ENCODE peak calls at places on chromosomes 5 and 9, in nine cellular contexts. One of them, this sample, is unnamed.

GRCh38 chr9:132877818-132878694 is at the start of gene AK8:
- DNase-seq in testis: peak; percentile 78
- DNase-seq in suprapubic skin: peak; percentile 80
- DNase-seq in H1: peak; percentile 90
- DNase-seq in tibial nerve: peak; percentile 43
- DNase-seq in Peyer's patch: peak; percentile 84
- DNase-seq in adrenal gland: peak; percentile 72
- DNase-seq in uterus: peak; percentile 56
- DNase-seq in esophagus muscularis mucosa: no peak
- DNase-seq in this sample: peak; percentile 78

GRCh38 chr9:126722922-126723806 is 81.7 kb upstream of the ZBTB43 start:
- DNase-seq in testis: peak; percentile 50
- DNase-seq in suprapubic skin: no peak
- DNase-seq in H1: peak; percentile 60
- DNase-seq in tibial nerve: peak; percentile 7
- DNase-seq in Peyer's patch: peak; percentile 63
- DNase-seq in adrenal gland: peak; percentile 67
- DNase-seq in uterus: peak; percentile 42
- DNase-seq in esophagus muscularis mucosa: peak; percentile 93
- DNase-seq in this sample: no peak

GRCh38 chr9:120856700-120857099 is 14.0 kb upstream of the PSMD5 start:
- DNase-seq in testis: no peak
- DNase-seq in suprapubic skin: no peak
- DNase-seq in H1: no peak
- DNase-seq in tibial nerve: no peak
- DNase-seq in Peyer's patch: peak; percentile 74
- DNase-seq in adrenal gland: no peak
- DNase-seq in uterus: no peak
- DNase-seq in esophagus muscularis mucosa: no peak
- DNase-seq in this sample: no peak

GRCh38 chr5:61280205-61280604 is 51.9 kb upstream of the ZSWIM6 start:
- DNase-seq in testis: no peak
- DNase-seq in suprapubic skin: no peak
- DNase-seq in H1: no peak
- DNase-seq in tibial nerve: peak; percentile 20
- DNase-seq in Peyer's patch: no peak
- DNase-seq in adrenal gland: peak; percentile 31
- DNase-seq in uterus: no peak
- DNase-seq in esophagus muscularis mucosa: no peak
- DNase-seq in this sample: no peak

GRCh38 chr9:133715866-133716563 is 22.1 kb downstream of the SARDH start:
- DNase-seq in testis: no peak
- DNase-seq in suprapubic skin: peak; percentile 55
- DNase-seq in H1: peak; percentile 80
- DNase-seq in tibial nerve: no peak
- DNase-seq in Peyer's patch: no peak
- DNase-seq in adrenal gland: peak; percentile 19
- DNase-seq in uterus: no peak
- DNase-seq in esophagus muscularis mucosa: no peak
- DNase-seq in this sample: peak; percentile 58

GRCh38 chr9:135698767-135699166 is 514 bp downstream of the SOHLH1 start:
- DNase-seq in testis: no peak
- DNase-seq in suprapubic skin: no peak
- DNase-seq in H1: peak; percentile 58
- DNase-seq in tibial nerve: no peak
- DNase-seq in Peyer's patch: no peak
- DNase-seq in adrenal gland: no peak
- DNase-seq in uterus: no peak
- DNase-seq in esophagus muscularis mucosa: no peak
- DNase-seq in this sample: no peak

GRCh38 chr9:114319147-114319546 is 3.8 kb upstream of the ORM1 start:
- DNase-seq in testis: peak; percentile 11
- DNase-seq in suprapubic skin: peak; percentile 8
- DNase-seq in H1: no peak
- DNase-seq in tibial nerve: no peak
- DNase-seq in Peyer's patch: no peak
- DNase-seq in adrenal gland: no peak
- DNase-seq in uterus: peak; percentile 8
- DNase-seq in esophagus muscularis mucosa: no peak
- DNase-seq in this sample: no peak

GRCh38 chr5:13218518-13218917 is 726.0 kb downstream of the DNAH5 start:
- DNase-seq in testis: peak; percentile 17
- DNase-seq in suprapubic skin: no peak
- DNase-seq in H1: no peak
- DNase-seq in tibial nerve: no peak
- DNase-seq in Peyer's patch: no peak
- DNase-seq in adrenal gland: peak; percentile 3
- DNase-seq in uterus: no peak
- DNase-seq in esophagus muscularis mucosa: no peak
- DNase-seq in this sample: no peak

GRCh38 chr5:78533356-78533755 is 115.2 kb downstream of the LHFPL2 start:
- DNase-seq in testis: no peak
- DNase-seq in suprapubic skin: no peak
- DNase-seq in H1: no peak
- DNase-seq in tibial nerve: no peak
- DNase-seq in Peyer's patch: no peak
- DNase-seq in adrenal gland: no peak
- DNase-seq in uterus: no peak
- DNase-seq in esophagus muscularis mucosa: no peak
- DNase-seq in this sample: no peak

GRCh38 chr5:113099822-113100221 is 123.2 kb downstream of the DCP2 start:
- DNase-seq in testis: no peak
- DNase-seq in suprapubic skin: no peak
- DNase-seq in H1: no peak
- DNase-seq in tibial nerve: no peak
- DNase-seq in Peyer's patch: no peak
- DNase-seq in adrenal gland: no peak
- DNase-seq in uterus: no peak
- DNase-seq in esophagus muscularis mucosa: no peak
- DNase-seq in this sample: no peak

GRCh38 chr5:34923694-34924461 is 5.5 kb upstream of the DNAJC21 start:
- DNase-seq in testis: no peak
- DNase-seq in suprapubic skin: no peak
- DNase-seq in H1: no peak
- DNase-seq in tibial nerve: no peak
- DNase-seq in Peyer's patch: no peak
- DNase-seq in adrenal gland: peak; percentile 50
- DNase-seq in uterus: no peak
- DNase-seq in esophagus muscularis mucosa: no peak
- DNase-seq in this sample: no peak

GRCh38 chr5:151660616-151661015 is 26.1 kb downstream of the SPARC start:
- DNase-seq in testis: no peak
- DNase-seq in suprapubic skin: no peak
- DNase-seq in H1: no peak
- DNase-seq in tibial nerve: no peak
- DNase-seq in Peyer's patch: no peak
- DNase-seq in adrenal gland: peak; percentile 66
- DNase-seq in uterus: no peak
- DNase-seq in esophagus muscularis mucosa: no peak
- DNase-seq in this sample: no peak

GRCh38 chr5:154316223-154316967 is 125.9 kb downstream of the GALNT10 start:
- DNase-seq in testis: no peak
- DNase-seq in suprapubic skin: no peak
- DNase-seq in H1: peak; percentile 11
- DNase-seq in tibial nerve: no peak
- DNase-seq in Peyer's patch: no peak
- DNase-seq in adrenal gland: no peak
- DNase-seq in uterus: no peak
- DNase-seq in esophagus muscularis mucosa: no peak
- DNase-seq in this sample: no peak

GRCh38 chr9:126239515-126239914 is 87.1 kb upstream of the MVB12B start:
- DNase-seq in testis: no peak
- DNase-seq in suprapubic skin: no peak
- DNase-seq in H1: no peak
- DNase-seq in tibial nerve: no peak
- DNase-seq in Peyer's patch: no peak
- DNase-seq in adrenal gland: no peak
- DNase-seq in uterus: no peak
- DNase-seq in esophagus muscularis mucosa: peak; percentile 64
- DNase-seq in this sample: no peak

DNA sequence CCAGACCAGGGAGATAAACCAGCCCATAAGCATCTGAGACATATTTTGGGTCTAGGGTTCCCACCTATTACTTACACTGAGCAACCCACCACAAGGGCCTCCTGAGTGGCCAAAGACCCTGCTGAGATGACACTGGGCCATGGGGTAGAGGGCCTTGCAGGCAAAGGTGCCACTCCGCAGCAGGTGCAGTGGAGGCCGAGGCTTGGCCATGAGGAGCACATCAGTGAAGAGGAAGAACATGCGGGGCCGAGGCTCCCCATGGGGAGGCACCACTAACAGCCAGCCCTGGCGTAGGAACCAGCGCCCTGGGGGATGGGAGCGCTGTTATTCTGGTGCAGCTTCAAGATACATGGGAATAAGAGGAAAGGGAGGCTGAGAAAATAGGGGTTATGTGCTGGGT is 2.6 kb downstream of the ARHGEF39 start:
- DNase-seq in testis: no peak
- DNase-seq in suprapubic skin: no peak
- DNase-seq in H1: no peak
- DNase-seq in tibial nerve: no peak
- DNase-seq in Peyer's patch: no peak
- DNase-seq in adrenal gland: no peak
- DNase-seq in uterus: no peak
- DNase-seq in esophagus muscularis mucosa: no peak
- DNase-seq in this sample: no peak
- TF ChIP-seq POLR2A in testis: no peak
- TF ChIP-seq POLR2A in suprapubic skin: no peak
- TF ChIP-seq POLR2A in H1: no peak
- TF ChIP-seq POLR2A in tibial nerve: no peak
- TF ChIP-seq POLR2A in Peyer's patch: no peak
- TF ChIP-seq POLR2A in adrenal gland: no peak
- TF ChIP-seq POLR2A in uterus: no peak
- TF ChIP-seq POLR2A in esophagus muscularis mucosa: no peak
- TF ChIP-seq POLR2A in this sample: no peak

GRCh38 chr9:2802494-2802921 is 41.4 kb downstream of the PUM3 start:
- DNase-seq in testis: no peak
- DNase-seq in suprapubic skin: no peak
- DNase-seq in H1: no peak
- DNase-seq in tibial nerve: no peak
- DNase-seq in Peyer's patch: no peak
- DNase-seq in adrenal gland: no peak
- DNase-seq in uterus: no peak
- DNase-seq in esophagus muscularis mucosa: no peak
- DNase-seq in this sample: no peak

GRCh38 chr9:2800385-2801179 is 43.3 kb downstream of the PUM3 start:
- DNase-seq in testis: peak; percentile 34
- DNase-seq in suprapubic skin: no peak
- DNase-seq in H1: no peak
- DNase-seq in tibial nerve: no peak
- DNase-seq in Peyer's patch: no peak
- DNase-seq in adrenal gland: no peak
- DNase-seq in uterus: no peak
- DNase-seq in esophagus muscularis mucosa: no peak
- DNase-seq in this sample: no peak

DNA sequence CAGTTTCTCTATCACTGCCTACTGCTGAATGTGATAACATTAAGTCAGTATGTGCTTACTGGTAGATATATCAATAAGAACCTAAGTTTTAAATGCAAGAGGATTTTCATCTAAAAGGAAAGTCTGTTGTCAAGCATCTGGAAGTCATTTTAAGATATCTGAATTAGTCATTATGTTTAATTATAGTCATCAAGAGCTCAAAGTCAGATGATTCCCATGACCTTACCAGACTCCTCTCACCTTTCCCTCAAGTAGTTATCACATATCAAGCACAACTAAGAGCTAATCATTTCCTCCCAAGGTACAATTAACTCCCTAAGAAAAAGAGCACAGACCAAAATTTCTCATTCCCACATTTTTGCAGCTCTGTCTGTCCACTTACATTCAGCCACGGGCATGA is 45.5 kb downstream of the PUM3 start:
- DNase-seq in testis: no peak
- DNase-seq in suprapubic skin: no peak
- DNase-seq in H1: no peak
- DNase-seq in tibial nerve: no peak
- DNase-seq in Peyer's patch: no peak
- DNase-seq in adrenal gland: no peak
- DNase-seq in uterus: no peak
- DNase-seq in esophagus muscularis mucosa: no peak
- DNase-seq in this sample: no peak
- H3K36me3 ChIP-seq in testis: no peaks in the 10 kb centered on the region
- H3K36me3 ChIP-seq in suprapubic skin: peaks cover 26% of the 10 kb centered on the region
- H3K36me3 ChIP-seq in H1: peaks cover 19% of the 10 kb centered on the region
- H3K36me3 ChIP-seq in tibial nerve: peaks cover 94% of the 10 kb centered on the region
- H3K36me3 ChIP-seq in Peyer's patch: no peaks in the 10 kb centered on the region
- H3K36me3 ChIP-seq in adrenal gland: peaks cover 22% of the 10 kb centered on the region
- H3K36me3 ChIP-seq in uterus: no peaks in the 10 kb centered on the region
- H3K36me3 ChIP-seq in esophagus muscularis mucosa: no peaks in the 10 kb centered on the region
- H3K36me3 ChIP-seq in this sample: no peaks in the 10 kb centered on the region

DNA sequence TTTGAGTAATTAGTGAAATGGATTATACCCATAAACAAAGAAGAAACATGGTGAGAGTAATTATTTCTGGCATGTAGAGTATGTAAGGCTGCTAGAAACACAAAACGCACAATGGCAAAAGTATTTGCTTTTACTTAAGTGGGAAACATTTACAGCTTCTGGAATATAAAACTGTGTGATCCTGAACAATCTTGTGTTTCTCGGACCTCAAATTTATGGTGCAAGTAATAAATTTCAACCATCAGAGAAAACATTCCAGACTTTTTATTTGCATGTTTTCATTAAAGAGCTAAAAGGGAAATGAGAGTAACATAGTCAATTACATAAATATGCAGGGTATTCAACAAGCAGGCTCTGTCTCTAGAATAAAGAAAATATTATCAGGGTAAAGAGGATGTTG is 17.2 kb upstream of the PRR16 start:
- DNase-seq in testis: no peak
- DNase-seq in suprapubic skin: no peak
- DNase-seq in H1: no peak
- DNase-seq in tibial nerve: no peak
- DNase-seq in Peyer's patch: no peak
- DNase-seq in adrenal gland: no peak
- DNase-seq in uterus: no peak
- DNase-seq in esophagus muscularis mucosa: no peak
- DNase-seq in this sample: no peak
- TF ChIP-seq CTCF in testis: no peak
- TF ChIP-seq CTCF in suprapubic skin: no peak
- TF ChIP-seq CTCF in H1: no peak
- TF ChIP-seq CTCF in tibial nerve: no peak
- TF ChIP-seq CTCF in Peyer's patch: no peak
- TF ChIP-seq CTCF in adrenal gland: no peak
- TF ChIP-seq CTCF in uterus: no peak
- TF ChIP-seq CTCF in esophagus muscularis mucosa: no peak
- TF ChIP-seq CTCF in this sample: no peak

DNA sequence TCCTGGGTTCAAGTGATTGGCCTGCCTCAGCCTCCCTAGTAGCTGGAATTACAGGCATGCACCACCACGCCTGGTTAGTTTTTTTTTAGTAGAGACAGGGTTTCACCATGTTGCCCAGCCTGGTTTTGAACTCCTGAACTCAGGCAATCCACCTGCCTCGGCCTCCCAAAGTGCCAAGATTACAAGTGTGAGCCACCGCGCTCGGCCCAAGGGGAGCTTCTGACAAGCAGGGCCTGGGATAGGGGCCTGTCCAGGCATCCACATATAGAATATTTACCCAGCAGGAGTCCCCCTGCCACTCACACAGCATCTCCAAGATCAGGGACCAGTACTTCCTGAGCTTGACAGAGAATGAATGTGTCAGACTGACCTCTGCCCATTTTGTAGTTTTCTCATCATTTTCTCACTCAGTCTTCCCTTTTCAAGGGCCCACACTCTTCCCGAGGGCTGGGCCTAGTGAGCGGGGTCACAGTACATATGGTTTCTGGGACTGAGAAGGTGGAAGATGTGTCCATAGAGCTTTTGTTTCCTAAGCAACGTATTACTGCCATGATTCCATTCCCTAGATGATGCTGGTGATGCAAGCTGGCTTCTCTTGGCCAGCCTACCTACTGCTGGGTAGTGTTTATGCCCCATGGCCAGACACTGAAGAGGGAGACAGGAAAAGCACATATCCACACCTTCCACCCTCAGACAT is 9.9 kb downstream of the IRF1 start:
- DNase-seq in testis: no peak
- DNase-seq in suprapubic skin: no peak
- DNase-seq in H1: no peak
- DNase-seq in tibial nerve: no peak
- DNase-seq in Peyer's patch: peak; percentile 46
- DNase-seq in adrenal gland: no peak
- DNase-seq in uterus: no peak
- DNase-seq in esophagus muscularis mucosa: no peak
- DNase-seq in this sample: peak; percentile 17
- TF ChIP-seq POLR2A in testis: no peak
- TF ChIP-seq POLR2A in suprapubic skin: no peak
- TF ChIP-seq POLR2A in H1: no peak
- TF ChIP-seq POLR2A in tibial nerve: no peak
- TF ChIP-seq POLR2A in Peyer's patch: no peak
- TF ChIP-seq POLR2A in adrenal gland: no peak
- TF ChIP-seq POLR2A in uterus: no peak
- TF ChIP-seq POLR2A in esophagus muscularis mucosa: no peak
- TF ChIP-seq POLR2A in this sample: no peak